ENCODE peak calls at places on chromosomes 7 and 10, in five cellular contexts. C, R, Y, M and U are unnamed samples.

GRCh38 chr10:8242295-8242872 is 187.9 kb downstream of the GATA3 start:
- DNase-seq in C (no peak), R (no peak), Y (no peak), M (no peak), U (no peak)

GRCh38 chr7:127713758-127714157 is 61.8 kb downstream of the SND1 start:
- DNase-seq in C (no peak), R (peak), Y (no peak), M (no peak), U (no peak)

GRCh38 chr10:13053794-13054462 is 46.0 kb upstream of the OPTN start:
- DNase-seq in C (no peak), R (no peak), Y (no peak), M (no peak), U (no peak)

GRCh38 chr7:101362334-101363195 is at the start of gene COL26A1:
- DNase-seq in C (no peak), R (peak), Y (no peak), M (no peak), U (no peak)

GRCh38 chr10:30697806-30698205 is 68.3 kb upstream of the LYZL2 start:
- DNase-seq in C (no peak), R (no peak), Y (no peak), M (no peak), U (no peak)

GRCh38 chr7:157139142-157140117 is 704 bp downstream of the UBE3C start:
- DNase-seq in C (no peak), R (peak), Y (peak), M (peak), U (no peak)

GRCh38 chr7:34296663-34297062 is 361.4 kb upstream of the NPSR1 start:
- DNase-seq in C (no peak), R (no peak), Y (no peak), M (no peak), U (no peak)

GRCh38 chr7:125984795-125985194 is 1055.2 kb upstream of the POT1 start:
- DNase-seq in C (no peak), R (peak), Y (no peak), M (no peak), U (no peak)

GRCh38 chr7:83672157-83672556 is 23.2 kb upstream of the SEMA3E start:
- DNase-seq in C (no peak), R (no peak), Y (no peak), M (no peak), U (no peak)

GRCh38 chr7:44664756-44665461 is 58.5 kb downstream of the OGDH start:
- DNase-seq in C (no peak), R (no peak), Y (no peak), M (no peak), U (no peak)
- H3K27ac ChIP-seq in C (no peak), R (no peak), Y (no peak), M (no peak), U (no peak)

GRCh38 chr7:138477581-138477980 is 17.5 kb downstream of the TRIM24 start:
- DNase-seq in C (no peak), R (no peak), Y (no peak), M (no peak), U (no peak)
- H3K27ac ChIP-seq in C (no peak), R (no peak), Y (no peak), M (no peak), U (no peak)

DNA sequence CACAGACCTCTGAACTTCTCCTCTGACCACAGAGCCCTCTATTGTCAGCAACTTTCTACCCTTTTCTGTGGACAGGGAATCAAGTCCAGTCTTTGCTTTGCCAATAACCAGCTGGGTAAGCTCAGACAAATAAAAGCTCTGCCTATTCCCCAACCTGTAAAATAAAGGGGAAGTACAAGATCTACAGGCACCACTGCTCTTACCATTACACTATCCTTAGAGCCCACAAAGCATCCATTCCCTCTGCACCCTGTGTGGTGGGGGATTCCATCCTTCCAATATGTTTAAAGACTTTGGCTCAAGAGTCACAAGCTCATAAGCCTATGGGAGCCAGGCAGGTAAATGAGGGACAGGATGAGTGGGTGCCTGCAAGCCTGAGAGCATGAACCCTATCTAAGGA is 88.2 kb downstream of the PARD3 start:
- DNase-seq in C (no peak), R (no peak), Y (no peak), M (no peak), U (no peak)
- H3K27ac ChIP-seq in C (no peak), R (no peak), Y (no peak), M (no peak), U (no peak)

DNA sequence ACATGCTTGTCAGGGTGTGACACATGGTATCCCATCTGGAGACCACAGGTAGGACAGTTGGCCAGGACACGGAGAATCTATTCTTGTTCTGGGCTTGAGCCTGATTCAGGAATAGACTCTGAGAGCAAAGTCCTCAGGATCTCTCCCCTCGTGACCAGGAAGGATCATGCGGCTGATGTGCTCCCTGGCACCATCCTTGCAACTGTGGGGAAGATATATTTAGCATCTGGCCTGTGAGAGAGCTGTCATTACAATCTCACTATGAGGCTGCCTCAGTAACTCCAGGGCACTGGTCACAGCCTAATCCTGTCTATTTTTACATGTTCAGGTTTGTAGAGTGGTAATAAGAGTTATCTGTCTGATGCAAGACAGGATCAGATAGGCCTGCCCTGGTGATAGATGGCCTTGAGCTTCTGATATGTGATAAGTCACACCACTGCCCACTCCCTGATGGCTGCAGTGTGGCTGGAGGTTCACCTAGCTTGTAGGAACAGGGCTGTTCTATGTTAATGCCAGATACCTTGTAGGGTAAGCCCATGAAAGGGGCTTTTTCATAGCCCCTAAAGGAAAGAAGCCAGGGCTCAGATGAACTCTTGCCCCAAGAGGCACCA is 50.7 kb downstream of the PPP1R3C start:
- DNase-seq in C (no peak), R (peak), Y (no peak), M (no peak), U (no peak)
- H3K27ac ChIP-seq in C (no peak), R (peak), Y (no peak), M (no peak), U (peak)

GRCh38 chr7:92830532-92831110 is 5.8 kb downstream of the CDK6 start:
- DNase-seq in C (no peak), R (no peak), Y (no peak), M (no peak), U (no peak)
- H3K27ac ChIP-seq in C (peak), R (no peak), Y (peak), M (no peak), U (peak)